ENCODE peak calls at places on chromosomes 1 and 21, in seven cellular contexts. U is A549, I is heart right ventricle, Y is pancreas, K is adrenal gland, C is mammary epithelial cell, L is H9. J is an unnamed sample. For H3K4me1, the result is how much of the 10 kb centered on the place peaks cover.

GRCh38 chr1:195714248-195714647 is 894.0 kb downstream of the KCNT2 start:
- DNase-seq in U (no peak), I (no peak), Y (no peak), K (no peak), C (peak), L (no peak), J (no peak)

GRCh38 chr1:203667616-203668015 is 41.0 kb downstream of the ATP2B4 start:
- DNase-seq in U (no peak), I (no peak), Y (no peak), K (no peak), C (no peak), L (no peak), J (no peak)

GRCh38 chr1:229409616-229410369 is 24.1 kb downstream of the ACTA1 start:
- DNase-seq in U (no peak), I (no peak), Y (no peak), K (no peak), C (no peak), L (peak), J (no peak)

GRCh38 chr1:169550294-169550693 is 36.0 kb downstream of the F5 start:
- DNase-seq in U (peak), I (no peak), Y (no peak), K (no peak), C (peak), L (no peak), J (peak)

GRCh38 chr1:45012639-45013278 is 705 bp downstream of the UROD start:
- DNase-seq in U (peak), I (peak), Y (peak), K (peak), C (peak), L (peak), J (peak)

GRCh38 chr1:155938220-155938627 is 3.2 kb upstream of the RXFP4 start:
- DNase-seq in U (peak), I (peak), Y (no peak), K (peak), C (peak), L (no peak), J (peak)

GRCh38 chr1:213070399-213070798 is 19.4 kb downstream of the RPS6KC1 start:
- DNase-seq in U (no peak), I (peak), Y (no peak), K (peak), C (peak), L (no peak), J (peak)

GRCh38 chr1:15584489-15585363 is at the start of gene AGMAT:
- DNase-seq in U (peak), I (no peak), Y (peak), K (peak), C (no peak), L (peak), J (peak)

GRCh38 chr1:147215540-147215916 is 9.6 kb downstream of the FMO5 start:
- DNase-seq in U (no peak), I (no peak), Y (no peak), K (no peak), C (no peak), L (no peak), J (no peak)

GRCh38 chr21:39452207-39452964 is 616 bp downstream of the SH3BGR start:
- DNase-seq in U (no peak), I (no peak), Y (no peak), K (no peak), C (peak), L (no peak), J (no peak)

GRCh38 chr21:30719401-30719800 is 824 bp upstream of the KRTAP21-3 start:
- DNase-seq in U (no peak), I (no peak), Y (no peak), K (no peak), C (peak), L (no peak), J (no peak)

GRCh38 chr1:61741682-61742619 is at the start of gene PATJ:
- DNase-seq in U (peak), I (peak), Y (peak), K (peak), C (peak), L (peak), J (peak)

GRCh38 chr1:32742132-32742947 is 39.8 kb upstream of the SYNC start:
- DNase-seq in U (no peak), I (no peak), Y (peak), K (peak), C (peak), L (peak), J (no peak)

GRCh38 chr1:168709896-168710305 is 19.1 kb downstream of the DPT start:
- DNase-seq in U (peak), I (no peak), Y (no peak), K (no peak), C (peak), L (no peak), J (no peak)

GRCh38 chr1:221878134-221878533 is 136.2 kb upstream of the DUSP10 start:
- DNase-seq in U (no peak), I (no peak), Y (no peak), K (no peak), C (peak), L (no peak), J (no peak)

GRCh38 chr1:116318897-116319296 is 54.1 kb upstream of the ATP1A1 start:
- DNase-seq in U (no peak), I (no peak), Y (no peak), K (peak), C (no peak), L (no peak), J (no peak)

GRCh38 chr1:78760858-78761257 is 111.2 kb downstream of the IFI44 start:
- DNase-seq in U (peak), I (no peak), Y (no peak), K (no peak), C (no peak), L (no peak), J (no peak)

GRCh38 chr21:37039434-37040075 is 33.1 kb downstream of the RIPPLY3 start:
- DNase-seq in U (no peak), I (no peak), Y (no peak), K (no peak), C (no peak), L (no peak), J (no peak)

GRCh38 chr1:43185021-43185420 is 12.9 kb downstream of the CFAP57 start:
- DNase-seq in U (no peak), I (no peak), Y (no peak), K (no peak), C (no peak), L (no peak), J (no peak)

GRCh38 chr1:18599096-18599495 is 31.6 kb upstream of the PAX7 start:
- DNase-seq in U (no peak), I (no peak), Y (no peak), K (no peak), C (no peak), L (no peak), J (no peak)

DNA sequence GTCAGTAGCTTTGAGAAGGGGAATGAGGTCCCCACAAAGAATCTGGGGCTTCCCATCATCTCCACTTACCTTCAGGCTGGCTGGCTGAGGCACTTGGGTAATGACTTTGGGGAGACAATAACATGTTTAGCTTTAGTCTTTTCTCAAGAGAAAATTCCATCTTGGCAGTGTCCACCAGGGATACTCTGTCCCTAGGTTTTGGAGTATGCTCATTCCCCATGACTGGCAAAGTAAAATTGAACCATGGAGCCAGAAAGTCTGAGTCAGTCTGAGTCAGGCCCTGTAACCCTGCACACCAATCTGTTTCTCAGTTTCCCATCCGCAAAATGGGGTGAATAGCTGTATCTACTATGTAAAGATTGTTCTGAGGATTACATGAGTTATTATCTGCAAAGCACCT is 28.2 kb downstream of the RUNX1 start:
- DNase-seq in U (no peak), I (no peak), Y (no peak), K (no peak), C (peak), L (no peak), J (no peak)
- H3K4me1 ChIP-seq in U (under half), I (under half), Y (under half), K (under half), C (under half), L (under half), J (under half)

DNA sequence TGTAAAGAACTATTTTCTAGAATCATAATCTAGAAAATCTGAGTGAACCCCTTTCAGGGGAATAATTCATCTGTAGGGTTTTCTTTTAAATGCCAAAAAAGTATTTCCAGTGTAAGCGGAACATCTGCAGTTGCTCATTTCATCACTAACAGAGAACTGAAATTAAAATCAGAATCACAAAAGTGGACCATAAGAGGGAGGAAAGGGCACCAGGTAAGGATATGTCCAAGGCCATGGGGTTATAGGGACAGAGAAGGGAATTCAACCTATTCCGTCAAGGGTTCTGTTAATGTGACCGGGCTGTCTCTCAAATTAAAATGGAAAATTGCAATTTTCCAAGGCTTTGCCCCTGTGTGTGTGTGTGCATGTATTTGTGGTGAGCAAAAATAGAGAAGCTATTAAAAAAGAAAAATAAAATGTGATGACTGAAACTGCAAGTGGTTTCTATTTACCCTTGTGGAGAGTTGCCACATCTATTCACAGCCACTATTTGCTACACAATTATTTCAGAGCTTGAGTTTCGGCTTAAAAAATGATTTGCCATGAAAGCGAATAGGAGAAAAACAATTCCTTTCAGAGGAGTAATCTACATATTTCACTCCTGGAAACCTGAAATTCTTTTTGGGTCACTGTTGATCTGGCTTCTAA is 53.1 kb downstream of the APP start:
- DNase-seq in U (no peak), I (no peak), Y (no peak), K (no peak), C (no peak), L (no peak), J (peak)
- H3K4me1 ChIP-seq in U (under half), I (under half), Y (under half), K (under half), C (under half), L (under half), J (under half)

DNA sequence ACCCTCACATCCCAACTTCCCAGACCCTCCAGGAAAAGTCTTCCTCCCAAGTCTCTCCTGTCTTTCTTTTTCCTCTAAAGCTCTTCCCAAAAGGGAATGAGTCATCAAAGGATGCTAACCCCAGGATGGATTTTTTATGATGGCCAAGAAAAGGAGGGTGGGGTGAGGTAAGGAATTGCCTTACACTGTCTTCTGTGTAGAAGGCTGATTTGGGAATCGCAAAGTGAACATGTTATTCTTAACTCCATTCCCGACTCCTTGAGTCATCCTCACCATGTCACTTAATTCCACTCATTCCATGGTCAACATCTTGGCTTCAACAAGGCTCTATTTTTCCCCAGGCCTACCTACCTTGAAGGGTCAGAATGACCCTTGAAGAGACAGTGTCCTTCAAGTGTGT is 44.0 kb downstream of the TBX15 start:
- DNase-seq in U (no peak), I (no peak), Y (no peak), K (no peak), C (no peak), L (no peak), J (no peak)
- H3K4me1 ChIP-seq in U (under half), I (under half), Y (under half), K (under half), C (under half), L (under half), J (under half)

GRCh38 chr1:234978397-234979291 is 150.0 kb downstream of the TOMM20 start:
- DNase-seq in U (no peak), I (no peak), Y (no peak), K (peak), C (peak), L (no peak), J (peak)

GRCh38 chr1:234975941-234976871 is 152.4 kb downstream of the TOMM20 start:
- DNase-seq in U (no peak), I (no peak), Y (no peak), K (no peak), C (no peak), L (no peak), J (no peak)

GRCh38 chr1:234975122-234975940 is 153.3 kb downstream of the TOMM20 start:
- DNase-seq in U (peak), I (no peak), Y (no peak), K (no peak), C (peak), L (no peak), J (no peak)

GRCh38 chr1:234977891-234978396 is 150.7 kb downstream of the TOMM20 start:
- DNase-seq in U (no peak), I (no peak), Y (no peak), K (no peak), C (no peak), L (no peak), J (no peak)

GRCh38 chr1:234976880-234977680 is 151.6 kb downstream of the TOMM20 start:
- DNase-seq in U (no peak), I (no peak), Y (no peak), K (no peak), C (no peak), L (no peak), J (no peak)
- H3K4me1 ChIP-seq in U (half or more), I (half or more), Y (under half), K (half or more), C (half or more), L (under half), J (under half)

GRCh38 chr1:24803987-24804530 is 58.8 kb downstream of the CLIC4 start:
- DNase-seq in U (no peak), I (no peak), Y (no peak), K (no peak), C (no peak), L (no peak), J (no peak)

GRCh38 chr1:24803220-24803619 is 58.0 kb downstream of the CLIC4 start:
- DNase-seq in U (no peak), I (no peak), Y (no peak), K (no peak), C (peak), L (no peak), J (no peak)

GRCh38 chr1:24806588-24806987 is 61.3 kb downstream of the CLIC4 start:
- DNase-seq in U (no peak), I (no peak), Y (no peak), K (no peak), C (no peak), L (no peak), J (no peak)

GRCh38 chr1:24801169-24801568 is 55.9 kb downstream of the CLIC4 start:
- DNase-seq in U (no peak), I (no peak), Y (no peak), K (no peak), C (no peak), L (no peak), J (no peak)

GRCh38 chr1:24805534-24806301 is 60.5 kb downstream of the CLIC4 start:
- DNase-seq in U (no peak), I (peak), Y (no peak), K (no peak), C (peak), L (no peak), J (no peak)
- H3K4me1 ChIP-seq in U (under half), I (half or more), Y (under half), K (under half), C (under half), L (under half), J (under half)

DNA sequence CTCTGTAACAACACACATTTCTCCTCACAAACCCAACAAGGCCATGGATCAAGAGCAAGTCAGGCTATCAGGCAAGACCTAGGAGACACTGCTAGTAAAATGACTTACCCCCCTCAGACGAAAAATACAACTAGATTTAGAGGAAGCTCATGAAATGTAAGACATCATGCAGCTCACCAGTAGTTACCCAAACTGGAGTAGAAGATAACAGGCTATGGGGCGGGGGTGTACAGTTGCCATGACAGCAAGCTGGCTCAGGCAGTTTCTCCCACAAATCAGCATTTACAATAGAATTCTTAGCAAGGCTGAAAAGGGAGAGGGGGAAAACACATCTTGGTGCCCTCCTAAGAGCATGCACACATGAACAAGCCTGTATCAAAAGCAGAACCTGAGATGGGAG is 13.9 kb downstream of the TPM3 start:
- DNase-seq in U (no peak), I (no peak), Y (no peak), K (no peak), C (no peak), L (no peak), J (no peak)
- H3K4me1 ChIP-seq in U (half or more), I (half or more), Y (under half), K (half or more), C (under half), L (under half), J (under half)

DNA sequence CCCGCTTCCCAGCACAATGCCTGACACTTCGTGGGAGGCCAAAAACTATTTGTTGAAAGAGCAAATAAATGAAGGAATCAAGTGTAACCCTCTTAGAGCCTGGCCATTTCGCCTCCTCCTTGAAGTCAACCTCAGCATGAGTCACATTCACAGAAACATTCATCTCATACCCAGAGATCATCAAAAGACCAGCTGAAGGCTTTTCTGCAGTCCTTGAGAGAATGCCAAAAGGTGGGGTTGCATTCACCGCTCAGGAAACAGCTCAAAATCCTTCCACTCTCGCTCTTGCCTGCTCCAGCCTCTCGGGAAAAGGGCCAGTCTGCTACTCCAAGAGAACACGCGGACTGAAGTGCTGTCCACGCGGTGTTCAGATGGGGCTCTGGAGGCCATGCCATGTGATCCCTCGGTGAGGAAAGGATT is 90.0 kb downstream of the VWA5B1 start:
- DNase-seq in U (peak), I (no peak), Y (no peak), K (peak), C (peak), L (no peak), J (no peak)
- H3K4me1 ChIP-seq in U (under half), I (under half), Y (under half), K (under half), C (under half), L (under half), J (under half)

GRCh38 chr1:38991638-38992449 is 768 bp downstream of the AKIRIN1 start:
- DNase-seq in U (peak), I (peak), Y (peak), K (peak), C (peak), L (peak), J (no peak)

GRCh38 chr1:38990746-38991637 is at the start of gene AKIRIN1:
- DNase-seq in U (peak), I (peak), Y (peak), K (peak), C (peak), L (peak), J (peak)

GRCh38 chr1:38990401-38990745 is 703 bp upstream of the AKIRIN1 start:
- DNase-seq in U (no peak), I (no peak), Y (no peak), K (no peak), C (peak), L (no peak), J (no peak)

GRCh38 chr1:38994196-38994595 is 3.1 kb downstream of the AKIRIN1 start:
- DNase-seq in U (no peak), I (no peak), Y (no peak), K (no peak), C (no peak), L (no peak), J (no peak)

DNA sequence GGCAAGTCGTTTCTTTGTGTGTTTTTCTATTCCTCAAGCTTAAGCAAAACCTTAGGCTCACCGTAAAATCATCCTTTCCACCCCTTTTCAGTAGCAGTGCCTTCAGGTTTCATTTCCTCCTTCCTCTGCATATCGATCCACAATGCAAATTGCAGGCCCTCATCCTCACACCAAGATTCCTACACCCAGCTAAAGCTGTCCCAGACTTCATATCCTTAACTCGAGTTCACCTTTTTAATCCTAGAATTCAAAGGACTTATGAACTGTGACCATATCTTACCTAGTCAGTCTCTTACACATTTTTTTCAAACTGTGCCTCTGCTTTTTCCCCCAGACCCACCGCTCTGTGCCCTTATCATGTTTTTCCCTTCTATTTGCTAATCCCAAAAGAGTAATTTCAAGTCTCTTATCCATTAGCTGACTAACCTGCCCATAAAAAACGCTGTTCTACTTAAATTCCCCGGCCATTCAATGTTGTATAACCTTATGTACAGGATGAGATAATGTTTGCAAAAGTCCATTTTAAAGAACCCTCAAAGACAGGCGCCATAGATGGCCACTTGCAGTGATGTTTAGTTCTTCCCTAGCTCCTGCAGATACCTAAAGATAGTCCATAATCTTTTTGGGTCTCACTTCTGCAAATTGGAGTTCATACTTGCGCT is 1.5 kb downstream of the AKIRIN1 start:
- DNase-seq in U (no peak), I (no peak), Y (no peak), K (no peak), C (no peak), L (no peak), J (no peak)
- H3K4me1 ChIP-seq in U (under half), I (half or more), Y (under half), K (under half), C (under half), L (under half), J (under half)

J was measured in MM.1S.